ENCODE peak calls at places on chromosomes 2 and 18, in six cellular contexts. V is posterior vena cava; A is stimulated activated CD4-positive, alpha-beta T cell treated with anti-CD3 and anti-CD28 coated beads, Interleukin-4, amount 100 ng/mL, for 24 hours; X is AG08395; B is NCI-H774; C is epithelial cell of esophagus. K is an unnamed sample.

GRCh38 chr2:70942900-70943871 is 7.5 kb downstream of the ATP6V1B1 start:
- DNase-seq in C (no peak), X (no peak), B (no peak), V (peak), A (no peak), K (no peak)

GRCh38 chr2:205848601-205849000 is 166.3 kb downstream of the NRP2 start:
- DNase-seq in A (no peak), X (peak), B (no peak), V (no peak), C (peak), K (no peak)

GRCh38 chr2:10531874-10532273 is 83.7 kb upstream of the ODC1 start:
- DNase-seq in V (no peak), C (no peak), B (no peak), A (no peak), X (no peak), K (no peak)

GRCh38 chr2:73285162-73285739 is 973 bp upstream of the FBXO41 start:
- DNase-seq in B (no peak), C (no peak), A (peak), V (no peak), X (no peak), K (no peak)

GRCh38 chr2:65130440-65131175 is 702 bp upstream of the RAB1A start:
- DNase-seq in X (no peak), C (no peak), A (no peak), B (peak), V (no peak), K (no peak)

GRCh38 chr18:54845788-54846187 is 17.5 kb downstream of the RAB27B start:
- DNase-seq in B (no peak), C (peak), X (no peak), V (no peak), A (no peak), K (no peak)

GRCh38 chr2:175054340-175054739 is 49.2 kb upstream of the CHN1 start:
- DNase-seq in X (no peak), C (no peak), A (no peak), V (no peak), B (no peak), K (no peak)

GRCh38 chr2:54624611-54625071 is 98.8 kb upstream of the EML6 start:
- DNase-seq in B (no peak), X (no peak), A (no peak), V (no peak), C (no peak), K (no peak)

GRCh38 chr18:12744103-12744502 is 41.3 kb downstream of the PSMG2 start:
- DNase-seq in X (peak), A (no peak), C (peak), B (peak), V (no peak), K (peak)

K was measured in RWPE1.